ENCODE peak calls at places on chromosomes 3 and 15, in eight cellular contexts. I, J, T, X, M, Y, A and S are unnamed samples.

GRCh38 chr15:85826756-85827515 is 32.2 kb upstream of the KLHL25 start:
- DNase-seq in I (no peak), T (no peak), J (no peak), Y (no peak), A (no peak), X (no peak), M (no peak), S (no peak)

GRCh38 chr15:52428297-52428696 is 100.4 kb downstream of the MYO5A start:
- DNase-seq in T (no peak), X (no peak), A (no peak), J (no peak), Y (no peak), I (no peak), M (no peak), S (no peak)

GRCh38 chr3:113685956-113686721 is 10.3 kb downstream of the USF3 start:
- DNase-seq in X (no peak), A (peak), Y (no peak), T (no peak), M (no peak), I (no peak), J (no peak), S (no peak)

GRCh38 chr3:124766113-124767095 is 36.2 kb downstream of the UMPS start:
- DNase-seq in T (no peak), X (no peak), I (no peak), M (no peak), J (no peak), A (no peak), Y (no peak), S (no peak)

GRCh38 chr15:84772031-84772430 is 23.6 kb downstream of the ZNF592 start:
- DNase-seq in A (no peak), I (no peak), Y (no peak), T (no peak), M (no peak), J (no peak), X (no peak), S (no peak)

GRCh38 chr3:139204756-139205155 is 139.1 kb upstream of the MRPS22 start:
- DNase-seq in Y (no peak), A (no peak), M (no peak), T (no peak), J (no peak), I (no peak), X (peak), S (no peak)

GRCh38 chr3:126485131-126485530 is 9.4 kb upstream of the ZXDC start:
- DNase-seq in X (no peak), J (no peak), M (no peak), A (peak), I (no peak), T (no peak), Y (no peak), S (no peak)

GRCh38 chr15:31312220-31312619 is 14.4 kb upstream of the KLF13 start:
- DNase-seq in T (no peak), A (no peak), J (no peak), Y (no peak), M (no peak), I (no peak), X (no peak), S (no peak)

GRCh38 chr3:178367817-178368617 is 168.2 kb upstream of the KCNMB2 start:
- DNase-seq in A (no peak), Y (no peak), M (no peak), J (no peak), T (no peak), I (no peak), X (peak), S (no peak)

GRCh38 chr15:70240082-70240481 is 142.4 kb upstream of the TLE3 start:
- DNase-seq in X (no peak), T (no peak), J (no peak), Y (no peak), M (no peak), I (no peak), A (no peak), S (no peak)

GRCh38 chr3:1540686-1541085 is 447.9 kb downstream of the CNTN6 start:
- DNase-seq in M (no peak), J (no peak), A (no peak), T (no peak), X (no peak), I (no peak), Y (no peak), S (no peak)

GRCh38 chr3:81218023-81218422 is 543.4 kb downstream of the GBE1 start:
- DNase-seq in J (peak), T (no peak), X (no peak), I (no peak), M (no peak), Y (no peak), A (no peak), S (no peak)

GRCh38 chr3:40505599-40506462 is at the start of gene ZNF620:
- DNase-seq in A (peak), Y (peak), J (peak), T (peak), M (peak), I (peak), X (no peak), S (peak)

GRCh38 chr3:72938471-72939265 is 50.8 kb downstream of the GXYLT2 start:
- DNase-seq in T (peak), Y (no peak), X (peak), M (no peak), J (peak), A (peak), I (no peak), S (peak)

GRCh38 chr15:77489647-77490046 is 69.0 kb downstream of the HMG20A start:
- DNase-seq in I (no peak), M (no peak), A (no peak), J (no peak), X (no peak), Y (no peak), T (no peak), S (no peak)

GRCh38 chr15:57703387-57703786 is 3.1 kb upstream of the POLR2M start:
- DNase-seq in A (no peak), I (no peak), Y (no peak), X (no peak), M (no peak), J (no peak), T (peak), S (no peak)

GRCh38 chr3:69081583-69082262 is 1.6 kb upstream of the UBA3 start:
- DNase-seq in X (no peak), M (no peak), I (no peak), Y (no peak), A (peak), T (no peak), J (no peak), S (no peak)

GRCh38 chr3:125261031-125261430 is 48.5 kb upstream of the SLC12A8 start:
- DNase-seq in X (no peak), T (no peak), Y (no peak), A (no peak), I (no peak), J (no peak), M (no peak), S (no peak)

GRCh38 chr3:125003369-125003853 is 52.4 kb downstream of the HEG1 start:
- DNase-seq in M (no peak), J (peak), Y (no peak), T (no peak), A (peak), I (no peak), X (peak), S (no peak)